ENCODE peak calls at places on chromosomes 2 and 18, in eight cellular contexts. One of them, this sample, is unnamed.

GRCh38 chr2:20487392-20488135 is 40.7 kb downstream of the RHOB start:
- DNase-seq in fibroblast of mammary gland: no peak
- DNase-seq in upper lobe of left lung: peak
- DNase-seq in heart left ventricle: no peak
- DNase-seq in PC-3: no peak
- DNase-seq in left ventricle myocardium inferior: no peak
- DNase-seq in AG04450: no peak
- DNase-seq in ovary: no peak
- DNase-seq in this sample: no peak

GRCh38 chr18:44969214-44969842 is 288.6 kb downstream of the SETBP1 start:
- DNase-seq in upper lobe of left lung: no peak
- DNase-seq in heart left ventricle: no peak
- DNase-seq in PC-3: no peak
- DNase-seq in ovary: no peak
- DNase-seq in fibroblast of mammary gland: peak
- DNase-seq in AG04450: no peak
- DNase-seq in left ventricle myocardium inferior: no peak
- DNase-seq in this sample: no peak

GRCh38 chr2:182767578-182767977 is 51.5 kb downstream of the DNAJC10 start:
- DNase-seq in fibroblast of mammary gland: peak
- DNase-seq in upper lobe of left lung: no peak
- DNase-seq in left ventricle myocardium inferior: no peak
- DNase-seq in PC-3: peak
- DNase-seq in ovary: no peak
- DNase-seq in AG04450: no peak
- DNase-seq in heart left ventricle: no peak
- DNase-seq in this sample: peak

GRCh38 chr2:44277541-44277940 is 2.3 kb downstream of the SLC3A1 start:
- DNase-seq in ovary: no peak
- DNase-seq in PC-3: peak
- DNase-seq in left ventricle myocardium inferior: no peak
- DNase-seq in heart left ventricle: no peak
- DNase-seq in AG04450: no peak
- DNase-seq in upper lobe of left lung: no peak
- DNase-seq in fibroblast of mammary gland: no peak
- DNase-seq in this sample: no peak

GRCh38 chr18:44862112-44862511 is 181.4 kb downstream of the SETBP1 start:
- DNase-seq in PC-3: no peak
- DNase-seq in AG04450: no peak
- DNase-seq in fibroblast of mammary gland: no peak
- DNase-seq in ovary: no peak
- DNase-seq in left ventricle myocardium inferior: no peak
- DNase-seq in upper lobe of left lung: no peak
- DNase-seq in heart left ventricle: no peak
- DNase-seq in this sample: no peak

GRCh38 chr18:77071711-77072292 is 60.8 kb downstream of the MBP start:
- DNase-seq in left ventricle myocardium inferior: no peak
- DNase-seq in PC-3: peak
- DNase-seq in ovary: peak
- DNase-seq in upper lobe of left lung: peak
- DNase-seq in heart left ventricle: peak
- DNase-seq in fibroblast of mammary gland: peak
- DNase-seq in AG04450: peak
- DNase-seq in this sample: no peak

GRCh38 chr2:146989726-146990125 is 855.1 kb upstream of the ACVR2A start:
- DNase-seq in ovary: no peak
- DNase-seq in AG04450: no peak
- DNase-seq in upper lobe of left lung: no peak
- DNase-seq in left ventricle myocardium inferior: no peak
- DNase-seq in heart left ventricle: no peak
- DNase-seq in fibroblast of mammary gland: no peak
- DNase-seq in PC-3: no peak
- DNase-seq in this sample: no peak

GRCh38 chr18:44134447-44134846 is 546.2 kb upstream of the SETBP1 start:
- DNase-seq in left ventricle myocardium inferior: no peak
- DNase-seq in upper lobe of left lung: no peak
- DNase-seq in PC-3: no peak
- DNase-seq in fibroblast of mammary gland: no peak
- DNase-seq in heart left ventricle: no peak
- DNase-seq in AG04450: no peak
- DNase-seq in ovary: no peak
- DNase-seq in this sample: no peak

GRCh38 chr2:40043191-40043590 is 264.1 kb upstream of the THUMPD2 start:
- DNase-seq in AG04450: no peak
- DNase-seq in fibroblast of mammary gland: peak
- DNase-seq in PC-3: no peak
- DNase-seq in heart left ventricle: no peak
- DNase-seq in upper lobe of left lung: no peak
- DNase-seq in left ventricle myocardium inferior: no peak
- DNase-seq in ovary: no peak
- DNase-seq in this sample: no peak

GRCh38 chr2:33373986-33374385 is 102.5 kb upstream of the RASGRP3 start:
- DNase-seq in left ventricle myocardium inferior: no peak
- DNase-seq in ovary: no peak
- DNase-seq in PC-3: peak
- DNase-seq in AG04450: no peak
- DNase-seq in heart left ventricle: no peak
- DNase-seq in upper lobe of left lung: no peak
- DNase-seq in fibroblast of mammary gland: peak
- DNase-seq in this sample: no peak

GRCh38 chr2:71463342-71463654 is 9.9 kb downstream of the DYSF start:
- DNase-seq in fibroblast of mammary gland: no peak
- DNase-seq in left ventricle myocardium inferior: no peak
- DNase-seq in heart left ventricle: no peak
- DNase-seq in AG04450: no peak
- DNase-seq in PC-3: no peak
- DNase-seq in ovary: no peak
- DNase-seq in upper lobe of left lung: no peak
- DNase-seq in this sample: no peak

GRCh38 chr2:238667008-238667407 is 180.9 kb upstream of the TWIST2 start:
- DNase-seq in ovary: no peak
- DNase-seq in left ventricle myocardium inferior: no peak
- DNase-seq in AG04450: no peak
- DNase-seq in PC-3: no peak
- DNase-seq in fibroblast of mammary gland: peak
- DNase-seq in heart left ventricle: no peak
- DNase-seq in upper lobe of left lung: no peak
- DNase-seq in this sample: no peak

GRCh38 chr18:48324651-48325050 is 84.5 kb downstream of the ZBTB7C start:
- DNase-seq in upper lobe of left lung: no peak
- DNase-seq in PC-3: no peak
- DNase-seq in ovary: no peak
- DNase-seq in fibroblast of mammary gland: no peak
- DNase-seq in left ventricle myocardium inferior: no peak
- DNase-seq in AG04450: no peak
- DNase-seq in heart left ventricle: no peak
- DNase-seq in this sample: no peak

DNA sequence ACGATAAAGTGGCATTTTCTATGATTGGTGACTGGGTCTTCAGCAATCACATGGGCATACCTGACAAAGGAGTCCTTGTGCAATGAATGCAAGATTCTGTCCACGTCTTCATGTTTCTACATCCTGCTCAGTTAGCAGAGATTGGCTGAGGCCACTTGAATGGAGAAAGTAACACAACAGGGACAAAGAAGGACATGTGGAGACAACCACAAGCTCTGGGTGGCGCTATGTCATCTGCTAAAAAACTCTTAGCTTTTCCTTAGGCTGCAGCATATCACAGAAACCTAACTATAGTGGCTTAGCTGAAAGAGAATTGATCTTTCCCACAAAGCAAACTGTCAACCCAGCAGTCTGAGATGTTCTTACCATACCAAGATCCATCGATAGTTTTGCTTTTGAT is 1109.7 kb downstream of the SOCS6 start:
- DNase-seq in ovary: no peak
- DNase-seq in heart left ventricle: no peak
- DNase-seq in PC-3: peak
- DNase-seq in left ventricle myocardium inferior: no peak
- DNase-seq in upper lobe of left lung: no peak
- DNase-seq in AG04450: no peak
- DNase-seq in fibroblast of mammary gland: no peak
- DNase-seq in this sample: no peak
- TF ChIP-seq CTCF in ovary: no peak
- TF ChIP-seq CTCF in heart left ventricle: no peak
- TF ChIP-seq CTCF in PC-3: peak
- TF ChIP-seq CTCF in left ventricle myocardium inferior: no peak
- TF ChIP-seq CTCF in upper lobe of left lung: no peak
- TF ChIP-seq CTCF in AG04450: peak
- TF ChIP-seq CTCF in fibroblast of mammary gland: no peak
- TF ChIP-seq CTCF in this sample: no peak

GRCh38 chr2:163368655-163369054 is 367.2 kb downstream of the FIGN start:
- DNase-seq in heart left ventricle: no peak
- DNase-seq in left ventricle myocardium inferior: no peak
- DNase-seq in PC-3: no peak
- DNase-seq in ovary: no peak
- DNase-seq in fibroblast of mammary gland: no peak
- DNase-seq in upper lobe of left lung: no peak
- DNase-seq in AG04450: no peak
- DNase-seq in this sample: no peak

GRCh38 chr2:163367825-163368582 is 367.8 kb downstream of the FIGN start:
- DNase-seq in upper lobe of left lung: no peak
- DNase-seq in ovary: no peak
- DNase-seq in AG04450: no peak
- DNase-seq in fibroblast of mammary gland: no peak
- DNase-seq in heart left ventricle: no peak
- DNase-seq in PC-3: no peak
- DNase-seq in left ventricle myocardium inferior: no peak
- DNase-seq in this sample: no peak

GRCh38 chr2:163373481-163373880 is 362.3 kb downstream of the FIGN start:
- DNase-seq in PC-3: no peak
- DNase-seq in upper lobe of left lung: no peak
- DNase-seq in left ventricle myocardium inferior: no peak
- DNase-seq in heart left ventricle: no peak
- DNase-seq in AG04450: no peak
- DNase-seq in fibroblast of mammary gland: no peak
- DNase-seq in ovary: no peak
- DNase-seq in this sample: no peak

GRCh38 chr2:163370169-163370886 is 365.5 kb downstream of the FIGN start:
- DNase-seq in fibroblast of mammary gland: peak
- DNase-seq in PC-3: no peak
- DNase-seq in left ventricle myocardium inferior: no peak
- DNase-seq in upper lobe of left lung: no peak
- DNase-seq in heart left ventricle: no peak
- DNase-seq in AG04450: no peak
- DNase-seq in ovary: no peak
- DNase-seq in this sample: no peak

DNA sequence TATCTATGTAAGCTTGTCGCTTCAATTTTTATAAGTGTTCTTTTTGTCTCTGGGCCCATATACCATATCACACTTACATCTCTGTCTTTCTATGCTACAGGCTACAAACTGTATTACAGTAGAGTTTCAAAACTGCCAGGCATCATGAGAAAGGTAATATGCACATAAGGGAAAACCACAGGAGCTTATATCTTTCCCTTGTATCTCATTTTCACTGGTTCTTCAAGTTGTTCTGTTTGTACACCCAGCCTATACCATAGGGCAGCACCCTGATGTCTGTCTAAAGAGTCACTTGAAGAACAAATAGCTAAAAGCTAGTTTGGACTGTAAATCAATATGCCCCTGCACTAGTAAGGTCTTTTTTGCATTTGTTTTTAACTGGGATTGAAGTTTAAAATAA is 366.7 kb downstream of the FIGN start:
- DNase-seq in PC-3: no peak
- DNase-seq in upper lobe of left lung: no peak
- DNase-seq in heart left ventricle: no peak
- DNase-seq in AG04450: no peak
- DNase-seq in left ventricle myocardium inferior: no peak
- DNase-seq in ovary: no peak
- DNase-seq in fibroblast of mammary gland: no peak
- DNase-seq in this sample: no peak
- H3K4me3 ChIP-seq in PC-3: no peak
- H3K4me3 ChIP-seq in upper lobe of left lung: no peak
- H3K4me3 ChIP-seq in heart left ventricle: no peak
- H3K4me3 ChIP-seq in AG04450: no peak
- H3K4me3 ChIP-seq in left ventricle myocardium inferior: no peak
- H3K4me3 ChIP-seq in ovary: no peak
- H3K4me3 ChIP-seq in fibroblast of mammary gland: no peak
- H3K4me3 ChIP-seq in this sample: no peak

GRCh38 chr2:73085691-73086090 is 14.2 kb upstream of the SFXN5 start:
- DNase-seq in heart left ventricle: peak
- DNase-seq in ovary: peak
- DNase-seq in upper lobe of left lung: peak
- DNase-seq in left ventricle myocardium inferior: peak
- DNase-seq in AG04450: peak
- DNase-seq in PC-3: peak
- DNase-seq in fibroblast of mammary gland: peak
- DNase-seq in this sample: peak
- TF ChIP-seq CTCF in heart left ventricle: peak
- TF ChIP-seq CTCF in ovary: peak
- TF ChIP-seq CTCF in upper lobe of left lung: peak
- TF ChIP-seq CTCF in left ventricle myocardium inferior: peak
- TF ChIP-seq CTCF in AG04450: peak
- TF ChIP-seq CTCF in PC-3: peak
- TF ChIP-seq CTCF in fibroblast of mammary gland: peak
- TF ChIP-seq CTCF in this sample: peak

GRCh38 chr2:11477994-11478393 is 12.0 kb upstream of the E2F6 start:
- DNase-seq in left ventricle myocardium inferior: peak
- DNase-seq in heart left ventricle: peak
- DNase-seq in AG04450: peak
- DNase-seq in fibroblast of mammary gland: peak
- DNase-seq in PC-3: peak
- DNase-seq in ovary: peak
- DNase-seq in upper lobe of left lung: peak
- DNase-seq in this sample: peak

GRCh38 chr2:11478899-11479605 is 13.1 kb upstream of the E2F6 start:
- DNase-seq in heart left ventricle: no peak
- DNase-seq in upper lobe of left lung: no peak
- DNase-seq in AG04450: no peak
- DNase-seq in left ventricle myocardium inferior: no peak
- DNase-seq in PC-3: no peak
- DNase-seq in ovary: no peak
- DNase-seq in fibroblast of mammary gland: no peak
- DNase-seq in this sample: no peak

DNA sequence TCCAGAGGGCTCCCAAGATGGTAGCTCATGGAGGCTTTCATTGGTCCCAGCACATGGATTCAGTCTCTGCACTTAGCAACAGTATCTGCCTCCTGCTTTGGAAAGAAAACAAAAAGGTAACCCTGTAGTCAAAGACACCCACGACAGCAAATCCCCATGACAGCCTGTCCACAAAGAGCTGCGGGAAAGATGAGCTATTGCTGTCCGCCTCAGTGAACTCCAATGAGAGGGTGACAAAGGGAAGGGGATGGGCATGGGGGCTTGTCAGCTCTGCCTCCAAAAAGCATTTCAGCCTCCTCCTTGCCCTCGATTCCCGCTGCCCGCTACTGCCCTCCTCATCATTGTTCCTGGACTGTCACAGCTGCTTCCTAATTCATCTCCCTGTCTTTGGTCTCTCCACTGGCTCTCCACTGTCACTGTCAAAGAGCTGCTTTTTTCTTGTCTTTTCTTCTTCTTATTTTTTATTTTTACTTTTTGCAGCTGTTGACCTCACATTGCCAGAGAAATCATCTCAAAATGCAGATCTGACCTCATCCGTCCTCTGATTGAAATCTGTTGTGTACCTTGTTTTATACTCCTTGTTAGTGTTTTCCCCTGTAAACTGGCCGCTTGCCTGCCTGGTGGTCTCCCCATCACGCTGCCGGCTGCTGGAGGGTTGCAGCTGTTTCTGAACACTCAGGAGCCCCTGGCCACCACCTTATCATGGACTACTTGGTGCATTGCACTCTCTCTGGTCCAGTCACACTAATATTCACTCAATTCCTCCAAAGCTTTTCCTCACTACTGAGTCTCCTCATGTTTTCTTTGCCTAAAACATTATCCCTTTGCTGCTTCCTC is 7.9 kb upstream of the E2F6 start:
- DNase-seq in left ventricle myocardium inferior: no peak
- DNase-seq in ovary: no peak
- DNase-seq in AG04450: no peak
- DNase-seq in fibroblast of mammary gland: no peak
- DNase-seq in PC-3: no peak
- DNase-seq in upper lobe of left lung: no peak
- DNase-seq in heart left ventricle: no peak
- DNase-seq in this sample: no peak
- H3K4me3 ChIP-seq in left ventricle myocardium inferior: no peak
- H3K4me3 ChIP-seq in ovary: no peak
- H3K4me3 ChIP-seq in AG04450: no peak
- H3K4me3 ChIP-seq in fibroblast of mammary gland: no peak
- H3K4me3 ChIP-seq in PC-3: no peak
- H3K4me3 ChIP-seq in upper lobe of left lung: no peak
- H3K4me3 ChIP-seq in heart left ventricle: no peak
- H3K4me3 ChIP-seq in this sample: no peak